ENCODE peak calls at places on chromosome 2, in four cellular contexts. V is iPS DF 19.7; G is stimulated activated CD8-positive, alpha-beta memory T cell treated with anti-CD3 and anti-CD28 coated beads, Interleukin-15, amount 100 ng/mL, for 24 hours; N is kidney. R is an unnamed sample.
A peak's percentile ranks its signal among the peaks of the same experiment; 100 is the strongest.

GRCh38 chr2:101332885-101333766 is 24.6 kb upstream of the RNF149 start:
- DNase-seq in V (no peak), G (no peak), N (no peak), R (no peak)

GRCh38 chr2:197298609-197299008 is 12.0 kb downstream of the ANKRD44 start:
- DNase-seq in V (no peak), G (no peak), N (no peak), R (no peak)

GRCh38 chr2:233597522-233597921 is 19.9 kb upstream of the UGT1A8 start:
- DNase-seq in V (no peak), G (no peak), N (no peak), R (no peak)

GRCh38 chr2:181805228-181806038 is 86.1 kb upstream of the ITPRID2 start:
- DNase-seq in V (no peak), G (no peak), N (no peak), R (no peak)

GRCh38 chr2:65349863-65350262 is 82.5 kb downstream of the SPRED2 start:
- DNase-seq in V (no peak), G (no peak), N (no peak), R (peak; percentile 72)

GRCh38 chr2:64455545-64455944 is 1.6 kb downstream of the LGALSL start:
- DNase-seq in V (no peak), G (no peak), N (no peak), R (no peak)

GRCh38 chr2:42567806-42568429 is 514 bp upstream of the MTA3 start:
- DNase-seq in V (no peak), G (no peak), N (peak; percentile 80), R (peak; percentile 57)

GRCh38 chr2:205352593-205352992 is 329.7 kb upstream of the NRP2 start:
- DNase-seq in V (no peak), G (no peak), N (no peak), R (no peak)

GRCh38 chr2:242098445-242099128 is 229.1 kb downstream of the RTP5 start:
- DNase-seq in V (no peak), G (no peak), N (no peak), R (no peak)

GRCh38 chr2:10931710-10932255 is 20.0 kb downstream of the KCNF1 start:
- DNase-seq in V (no peak), G (no peak), N (peak; percentile 44), R (no peak)

GRCh38 chr2:138157372-138157771 is 193.1 kb downstream of the HNMT start:
- DNase-seq in V (no peak), G (no peak), N (no peak), R (no peak)

GRCh38 chr2:164000171-164000570 is 264.4 kb upstream of the FIGN start:
- DNase-seq in V (no peak), G (no peak), N (no peak), R (no peak)

GRCh38 chr2:126655066-126655465 is 892 bp upstream of the GYPC start:
- DNase-seq in V (no peak), G (no peak), N (no peak), R (no peak)

R was measured in Peyer's patch.